ENCODE peak calls at places on chromosome 7, in seven cellular contexts. I is transverse colon, B is GM12878, Q is heart left ventricle, C is uterus, M is vagina, G is Peyer's patch. L is an unnamed sample.

GRCh38 chr7:75737856-75738603 is 711 bp downstream of the HIP1 start:
- DNase-seq in I (peak; percentile 22), Q (peak; percentile 40), C (peak; percentile 35), G (peak; percentile 48), B (no peak), M (no peak), L (peak; percentile 5)

GRCh38 chr7:3879337-3880054 is 578.4 kb downstream of the SDK1 start:
- DNase-seq in C (no peak), Q (no peak), B (no peak), I (no peak), G (no peak), M (no peak), L (no peak)

GRCh38 chr7:157977717-157978470 is 609.7 kb downstream of the PTPRN2 start:
- DNase-seq in G (no peak), Q (no peak), C (no peak), I (no peak), M (no peak), B (no peak), L (no peak)

GRCh38 chr7:71322201-71322600 is 190.3 kb downstream of the GALNT17 start:
- DNase-seq in I (no peak), C (no peak), B (no peak), Q (no peak), G (no peak), M (no peak), L (no peak)

GRCh38 chr7:157495594-157495993 is 158.8 kb downstream of the DNAJB6 start:
- DNase-seq in I (no peak), C (no peak), Q (no peak), B (peak; percentile 32), G (peak; percentile 26), M (no peak), L (no peak)

GRCh38 chr7:28674359-28674782 is 262.1 kb downstream of the CREB5 start:
- DNase-seq in Q (no peak), C (no peak), B (no peak), G (peak; percentile 49), I (no peak), M (no peak), L (no peak)

GRCh38 chr7:2566890-2567662 is 8.3 kb downstream of the IQCE start:
- DNase-seq in I (peak; percentile 60), M (no peak), C (no peak), Q (peak; percentile 52), G (peak; percentile 80), B (peak; percentile 66), L (no peak)

GRCh38 chr7:106947244-106947728 is 82.2 kb downstream of the PIK3CG start:
- DNase-seq in B (no peak), G (peak; percentile 57), M (no peak), I (peak; percentile 44), Q (peak; percentile 35), C (peak; percentile 45), L (peak; percentile 19)

GRCh38 chr7:26188291-26188999 is 12.1 kb downstream of the HNRNPA2B1 start:
- DNase-seq in C (no peak), M (no peak), Q (no peak), I (no peak), B (no peak), G (no peak), L (no peak)

GRCh38 chr7:13827716-13828115 is 161.8 kb downstream of the ETV1 start:
- DNase-seq in B (no peak), M (no peak), I (no peak), Q (no peak), G (no peak), C (no peak), L (no peak)

GRCh38 chr7:48173983-48174382 is 2.7 kb downstream of the ABCA13 start:
- DNase-seq in B (no peak), I (no peak), M (no peak), C (no peak), Q (no peak), G (no peak), L (no peak)

DNA sequence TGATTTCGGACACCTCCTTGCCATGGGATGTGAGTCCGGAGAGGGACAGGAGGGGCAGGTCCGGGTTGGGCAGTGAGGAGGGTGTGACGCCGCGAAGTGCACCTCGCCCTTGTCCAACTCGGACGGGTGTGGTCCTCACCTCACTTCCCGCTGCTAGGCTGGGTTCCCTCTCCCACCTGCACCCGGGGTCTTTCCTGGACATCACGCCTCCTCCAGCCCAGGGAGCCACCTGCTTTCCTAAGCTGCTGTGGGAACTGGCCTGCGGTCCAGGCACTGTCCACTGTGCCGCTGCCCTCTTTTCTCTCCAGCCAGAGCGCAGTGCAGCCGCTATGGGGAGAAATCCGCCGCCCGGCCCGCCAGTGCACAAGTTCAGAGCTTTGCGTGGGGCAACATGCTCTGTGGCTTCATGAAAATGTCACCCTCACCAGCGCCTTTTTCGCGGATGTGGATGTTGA is 45.0 kb upstream of the ZNF716 start:
- DNase-seq in M (peak; percentile 37), B (no peak), G (no peak), I (no peak), Q (no peak), C (no peak), L (no peak)
- H3K9me3 ChIP-seq in M (no peaks in the 10 kb centered on the region), B (no peaks in the 10 kb centered on the region), G (no peaks in the 10 kb centered on the region), I (peaks cover 4% of the 10 kb centered on the region), Q (peaks cover 10% of the 10 kb centered on the region), C (no peaks in the 10 kb centered on the region), L (no peaks in the 10 kb centered on the region)

GRCh38 chr7:468141-468540 is 51.5 kb downstream of the PDGFA start:
- DNase-seq in M (no peak), B (no peak), C (peak; percentile 1), Q (no peak), I (no peak), G (no peak), L (no peak)
- TF ChIP-seq POLR2A in M (no peak), B (no peak), C (no peak), Q (no peak), I (no peak), G (no peak), L (no peak)

DNA sequence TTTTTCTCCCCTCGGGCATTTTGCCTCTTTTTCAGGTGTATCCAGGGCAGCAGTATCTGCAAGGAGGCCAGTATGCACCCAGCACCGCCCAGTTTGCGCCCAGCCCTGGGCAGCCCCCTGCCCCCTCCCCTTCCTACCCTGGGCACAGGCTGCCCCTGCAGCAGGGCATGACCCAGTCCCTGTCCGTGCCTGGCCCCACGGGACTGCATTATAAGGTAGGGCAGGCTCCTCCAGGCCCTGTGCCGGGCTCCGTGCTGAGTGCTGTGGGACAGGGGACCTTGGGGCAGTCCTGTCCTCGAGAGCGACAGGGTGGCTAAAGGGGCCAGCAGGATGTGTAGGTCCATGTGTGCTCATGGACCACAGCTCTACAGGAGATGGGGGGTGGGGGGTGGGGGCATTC is 10.6 kb downstream of the ZMIZ2 start:
- DNase-seq in Q (no peak), G (no peak), I (no peak), B (no peak), C (no peak), M (no peak), L (no peak)
- H3K4me1 ChIP-seq in Q (peaks cover 47% of the 10 kb centered on the region), G (peaks cover 7% of the 10 kb centered on the region), I (peaks cover 38% of the 10 kb centered on the region), B (peaks cover 7% of the 10 kb centered on the region), C (no peaks in the 10 kb centered on the region), M (peaks cover 51% of the 10 kb centered on the region), L (peaks cover 9% of the 10 kb centered on the region)

GRCh38 chr7:155992538-155992937 is 180.3 kb upstream of the SHH start:
- DNase-seq in C (no peak), M (no peak), B (no peak), G (no peak), Q (no peak), I (no peak), L (no peak)

GRCh38 chr7:155993420-155994252 is 181.4 kb upstream of the SHH start:
- DNase-seq in M (no peak), C (no peak), I (no peak), G (peak; percentile 40), B (no peak), Q (no peak), L (peak; percentile 54)

GRCh38 chr7:155992107-155992506 is 179.8 kb upstream of the SHH start:
- DNase-seq in C (no peak), B (no peak), Q (no peak), I (no peak), M (no peak), G (no peak), L (no peak)

GRCh38 chr7:155992974-155993373 is 180.7 kb upstream of the SHH start:
- DNase-seq in Q (no peak), I (no peak), M (no peak), C (no peak), G (no peak), B (no peak), L (no peak)

DNA sequence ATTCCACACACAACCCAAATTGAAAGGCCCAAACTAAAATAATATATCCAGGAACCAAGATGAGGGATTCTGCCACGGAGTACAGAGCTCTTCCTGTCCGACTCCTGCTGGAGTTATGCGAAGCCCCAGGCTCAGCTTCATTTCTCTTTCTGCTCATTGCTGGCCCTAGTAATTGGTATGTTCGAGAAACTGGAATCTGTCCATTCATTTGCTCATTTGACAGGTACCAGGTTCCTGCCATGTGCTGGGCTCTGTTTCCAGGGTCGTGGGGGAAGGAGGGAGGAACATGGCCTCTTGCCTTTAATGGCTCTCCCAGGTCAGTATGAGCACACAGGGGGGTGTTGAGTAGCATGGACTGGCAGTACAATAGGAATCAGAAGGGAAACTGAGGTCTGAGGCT is 179.2 kb upstream of the SHH start:
- DNase-seq in B (no peak), C (no peak), I (no peak), M (no peak), G (no peak), Q (no peak), L (no peak)
- H3K9me3 ChIP-seq in B (no peaks in the 10 kb centered on the region), C (no peaks in the 10 kb centered on the region), I (no peaks in the 10 kb centered on the region), M (no peaks in the 10 kb centered on the region), G (no peaks in the 10 kb centered on the region), Q (no peaks in the 10 kb centered on the region), L (no peaks in the 10 kb centered on the region)

GRCh38 chr7:135147341-135147898 is 452 bp upstream of the TMEM140 start:
- DNase-seq in I (no peak), M (no peak), B (no peak), C (no peak), G (no peak), Q (no peak), L (no peak)

GRCh38 chr7:135143874-135144668 is 3.8 kb upstream of the TMEM140 start:
- DNase-seq in I (no peak), G (no peak), B (no peak), C (no peak), Q (no peak), M (no peak), L (no peak)

GRCh38 chr7:135151162-135151932 is 3.5 kb downstream of the TMEM140 start:
- DNase-seq in M (no peak), G (peak; percentile 61), I (no peak), Q (no peak), B (no peak), C (no peak), L (no peak)

GRCh38 chr7:135150072-135150782 is 2.4 kb downstream of the TMEM140 start:
- DNase-seq in M (no peak), C (no peak), Q (no peak), G (no peak), I (no peak), B (no peak), L (no peak)

GRCh38 chr7:135147899-135148721 is at the start of gene TMEM140:
- DNase-seq in C (no peak), I (peak; percentile 75), M (peak; percentile 87), B (peak; percentile 90), G (peak; percentile 92), Q (no peak), L (peak; percentile 61)
- TF ChIP-seq POLR2A in C (peak; percentile 78), I (peak; percentile 84), M (peak; percentile 76), B (peak; percentile 82), G (peak; percentile 56), Q (no peak), L (peak; percentile 69)

GRCh38 chr7:24830440-24831050 is 73.3 kb upstream of the GSDME start:
- DNase-seq in G (no peak), C (no peak), Q (no peak), B (no peak), I (no peak), M (no peak), L (no peak)
- H3K4me1 ChIP-seq in G (peaks cover 15% of the 10 kb centered on the region), C (no peaks in the 10 kb centered on the region), Q (peaks cover 27% of the 10 kb centered on the region), B (peaks cover 34% of the 10 kb centered on the region), I (peaks cover 41% of the 10 kb centered on the region), M (peaks cover 36% of the 10 kb centered on the region), L (no peaks in the 10 kb centered on the region)

L was measured in prostate gland.